ENCODE peak calls at places on chromosome 2, in five cellular contexts. Q is AG20443, V is cardiac fibroblast, E is prostate gland, K is GM04504. G is an unnamed sample.

GRCh38 chr2:57180042-57180567 is 866.5 kb upstream of the VRK2 start:
- DNase-seq in V (peak), Q (peak), E (no peak), K (peak), G (peak)

GRCh38 chr2:208358758-208359631 is 47.6 kb upstream of the PTH2R start:
- DNase-seq in E (no peak), V (peak), K (no peak), Q (no peak), G (no peak)

GRCh38 chr2:65015731-65016130 is 26.5 kb downstream of the SLC1A4 start:
- DNase-seq in V (no peak), K (peak), E (no peak), Q (peak), G (peak)

GRCh38 chr2:231780123-231780908 is 766 bp downstream of the PDE6D start:
- DNase-seq in K (no peak), Q (peak), E (no peak), V (peak), G (peak)

GRCh38 chr2:240993446-240994160 is 4.8 kb upstream of the SNED1 start:
- DNase-seq in V (no peak), K (no peak), E (no peak), Q (no peak), G (no peak)

GRCh38 chr2:204530464-204530805 is 14.8 kb upstream of the PARD3B start:
- DNase-seq in Q (no peak), E (no peak), V (no peak), K (no peak), G (no peak)

GRCh38 chr2:110860620-110861019 is 128.2 kb downstream of the ACOXL start:
- DNase-seq in Q (no peak), V (no peak), K (no peak), E (no peak), G (no peak)

GRCh38 chr2:166831930-166832329 is 56.4 kb upstream of the XIRP2 start:
- DNase-seq in V (no peak), K (no peak), E (no peak), Q (no peak), G (peak)

GRCh38 chr2:127874378-127875271 is 11.1 kb downstream of the AMMECR1L start:
- DNase-seq in V (no peak), K (no peak), Q (no peak), E (no peak), G (no peak)

GRCh38 chr2:99715956-99716355 is 226.1 kb upstream of the REV1 start:
- DNase-seq in K (no peak), E (no peak), Q (peak), V (no peak), G (peak)

GRCh38 chr2:239649309-239649708 is 248.5 kb upstream of the HDAC4 start:
- DNase-seq in K (no peak), Q (no peak), E (no peak), V (no peak), G (no peak)

GRCh38 chr2:59249441-59250330 is 1008.6 kb upstream of the FANCL start:
- DNase-seq in K (no peak), Q (no peak), E (no peak), V (no peak), G (no peak)

GRCh38 chr2:144708641-144709040 is 188.7 kb upstream of the ZEB2 start:
- DNase-seq in K (no peak), V (no peak), E (no peak), Q (no peak), G (no peak)

GRCh38 chr2:218074031-218074430 is 5.0 kb downstream of the RUFY4 start:
- DNase-seq in V (peak), K (no peak), Q (peak), E (no peak), G (no peak)

GRCh38 chr2:33475381-33476099 is 909 bp upstream of the RASGRP3 start:
- DNase-seq in V (peak), E (peak), Q (peak), K (peak), G (peak)

GRCh38 chr2:68716948-68717661 is 17.5 kb upstream of the ARHGAP25 start:
- DNase-seq in V (no peak), K (no peak), E (no peak), Q (no peak), G (no peak)

GRCh38 chr2:8515390-8515761 is 166.5 kb upstream of the ID2 start:
- DNase-seq in E (no peak), K (no peak), Q (no peak), V (no peak), G (no peak)

G was measured in fibroblast of lung.